ENCODE peak calls at places on chromosomes 2 and 18, in nine cellular contexts. M is astrocyte of the spinal cord; F is CD4-positive, alpha-beta memory T cell; U is fibroblast of the aortic adventitia; X is effector memory CD4-positive, alpha-beta T cell; K is upper lobe of left lung; H is CD8-positive, alpha-beta T cell; C is GM12864; E is cardiac muscle cell. R is an unnamed sample.

GRCh38 chr2:79039944-79040343 is 14.4 kb downstream of the REG3G start:
- DNase-seq in M (no peak), F (no peak), K (no peak), U (no peak), C (no peak), X (no peak), E (no peak), H (no peak), R (no peak)

GRCh38 chr18:9575558-9575957 is 38.8 kb downstream of the PPP4R1 start:
- DNase-seq in M (peak), H (peak), K (peak), E (peak), U (peak), F (no peak), C (no peak), X (no peak), R (no peak)

GRCh38 chr18:30705943-30706342 is 336.6 kb downstream of the DSC3 start:
- DNase-seq in X (no peak), E (no peak), K (no peak), H (no peak), U (no peak), C (no peak), F (no peak), M (no peak), R (no peak)

GRCh38 chr2:207399301-207399700 is 130.5 kb upstream of the CREB1 start:
- DNase-seq in K (no peak), X (no peak), U (no peak), H (no peak), E (no peak), C (no peak), F (no peak), M (no peak), R (no peak)

GRCh38 chr2:127597984-127598380 is 48.0 kb upstream of the GPR17 start:
- DNase-seq in F (no peak), H (no peak), E (no peak), U (peak), X (no peak), C (no peak), M (peak), K (no peak), R (peak)

GRCh38 chr18:55322176-55322735 is 265.7 kb downstream of the TCF4 start:
- DNase-seq in X (no peak), K (peak), C (peak), M (peak), E (peak), F (no peak), U (peak), H (peak), R (peak)

GRCh38 chr2:30675758-30676157 is 131.5 kb downstream of the CAPN13 start:
- DNase-seq in U (peak), H (no peak), E (no peak), F (no peak), X (no peak), M (no peak), C (no peak), K (no peak), R (peak)

GRCh38 chr2:189673661-189674373 is 653 bp upstream of the ANKAR start:
- DNase-seq in H (no peak), U (no peak), E (no peak), M (peak), X (no peak), K (no peak), F (no peak), C (no peak), R (peak)

GRCh38 chr2:100953406-100954043 is 48.6 kb upstream of the RPL31 start:
- DNase-seq in E (no peak), H (no peak), X (no peak), K (no peak), C (no peak), U (no peak), F (no peak), M (no peak), R (no peak)

GRCh38 chr18:49074505-49074904 is 123.7 kb upstream of the SMAD7 start:
- DNase-seq in E (no peak), M (no peak), U (no peak), H (no peak), K (no peak), F (no peak), C (no peak), X (no peak), R (no peak)

GRCh38 chr18:49072524-49072934 is 121.8 kb upstream of the SMAD7 start:
- DNase-seq in F (no peak), X (no peak), U (peak), K (no peak), E (peak), C (no peak), H (no peak), M (no peak), R (no peak)

GRCh38 chr18:49073431-49073830 is 122.7 kb upstream of the SMAD7 start:
- DNase-seq in M (no peak), K (no peak), X (no peak), E (no peak), F (no peak), H (no peak), C (no peak), U (peak), R (no peak)

GRCh38 chr18:49071776-49072175 is 121.0 kb upstream of the SMAD7 start:
- DNase-seq in K (no peak), C (no peak), U (no peak), X (no peak), H (no peak), M (no peak), F (no peak), E (no peak), R (no peak)

GRCh38 chr18:49072940-49073339 is 122.2 kb upstream of the SMAD7 start:
- DNase-seq in U (peak), H (no peak), X (no peak), F (no peak), K (no peak), M (no peak), C (no peak), E (no peak), R (no peak)
- H3K4me3 ChIP-seq in U (peak), H (no peak), X (no peak), F (no peak), K (no peak), M (no peak), C (no peak), E (no peak), R (peak)

DNA sequence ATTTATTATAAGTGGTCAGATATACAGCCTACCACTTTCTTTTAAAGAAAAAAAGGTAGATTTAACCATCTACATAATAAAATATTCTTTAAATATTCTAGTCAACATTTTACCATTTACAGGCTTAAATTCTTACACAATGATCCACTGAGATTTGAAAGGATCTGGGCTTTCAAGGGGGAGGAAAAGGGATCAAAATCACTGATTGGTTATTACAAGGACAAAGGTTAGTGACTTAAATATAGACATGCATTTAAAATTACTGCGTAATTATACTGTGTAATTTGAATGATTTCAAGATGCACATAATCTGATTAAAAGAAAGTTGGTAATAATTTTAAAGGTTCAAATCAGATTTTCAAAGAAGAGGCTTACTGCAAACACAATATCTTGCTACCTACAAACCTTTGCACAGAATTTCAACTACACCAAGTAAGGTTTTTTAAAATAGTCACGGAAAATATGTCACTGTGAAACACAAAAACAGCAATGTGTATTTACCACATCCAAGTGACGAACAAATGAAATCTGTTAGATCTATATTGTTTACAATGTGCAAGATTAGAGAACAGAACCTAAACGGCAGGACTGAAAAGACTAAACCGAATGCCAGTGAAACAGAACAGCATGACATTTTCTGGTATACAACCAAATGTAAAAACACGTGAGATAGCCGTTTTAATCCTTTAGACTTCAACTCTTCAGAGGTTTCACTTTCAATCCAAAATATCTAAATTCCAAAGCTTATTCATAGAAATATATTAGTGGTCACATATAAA is 40.8 kb downstream of the RTN4 start:
- DNase-seq in X (no peak), K (no peak), M (no peak), C (no peak), F (no peak), U (peak), H (no peak), E (no peak), R (no peak)
- H3K4me3 ChIP-seq in X (peak), K (peak), M (no peak), C (peak), F (peak), U (peak), H (peak), E (no peak), R (no peak)

DNA sequence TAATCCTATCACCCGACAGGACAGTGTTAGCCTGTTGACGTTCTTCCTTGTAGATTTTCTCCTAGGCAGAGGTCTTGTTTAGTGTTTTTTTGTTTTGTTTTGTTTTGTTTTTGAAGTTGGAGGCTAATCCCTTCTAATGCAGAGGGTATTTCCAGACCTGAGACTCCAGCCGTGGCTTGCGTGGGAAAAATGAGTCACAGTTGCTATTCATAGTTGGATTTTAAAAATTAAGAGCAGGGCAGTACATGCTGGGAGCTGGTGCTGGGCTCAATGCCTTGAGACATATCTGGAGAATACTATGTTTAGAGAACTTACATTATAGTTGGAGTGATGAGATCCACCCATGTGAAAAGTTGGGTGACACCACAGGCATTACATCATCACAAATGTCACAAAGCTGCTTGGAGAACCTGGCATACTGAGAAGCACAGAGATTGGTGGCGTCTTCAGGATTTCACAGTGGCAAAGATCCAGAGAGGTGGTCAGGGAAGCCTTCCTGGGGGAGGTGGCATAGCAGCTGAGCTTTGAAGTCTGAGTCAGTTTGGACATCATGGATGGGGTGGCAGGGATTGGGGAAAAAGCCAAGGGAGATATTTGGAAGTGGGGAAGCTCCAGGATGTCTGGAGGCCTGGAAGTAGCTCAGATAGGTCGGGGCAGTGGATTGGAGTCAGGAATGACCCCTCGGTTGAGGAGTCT is 249.4 kb downstream of the LOXHD1 start:
- DNase-seq in H (no peak), C (no peak), K (no peak), E (no peak), U (peak), M (peak), F (no peak), X (no peak), R (peak)
- H3K4me3 ChIP-seq in H (no peak), C (no peak), K (no peak), E (no peak), U (no peak), M (no peak), F (no peak), X (no peak), R (no peak)

GRCh38 chr2:85132834-85133637 is at the start of gene TCF7L1:
- DNase-seq in F (peak), K (peak), C (no peak), H (no peak), M (peak), U (peak), X (no peak), E (peak), R (peak)

GRCh38 chr2:85134255-85135065 is 1.3 kb downstream of the TCF7L1 start:
- DNase-seq in F (no peak), X (no peak), K (peak), M (peak), E (peak), H (no peak), C (no peak), U (peak), R (no peak)

GRCh38 chr2:85137131-85137530 is 3.9 kb downstream of the TCF7L1 start:
- DNase-seq in X (no peak), C (no peak), K (no peak), U (no peak), F (no peak), E (no peak), H (no peak), M (no peak), R (no peak)

GRCh38 chr2:85133751-85134254 is 611 bp downstream of the TCF7L1 start:
- DNase-seq in E (peak), H (no peak), K (peak), F (no peak), C (no peak), U (peak), X (no peak), M (peak), R (peak)

DNA sequence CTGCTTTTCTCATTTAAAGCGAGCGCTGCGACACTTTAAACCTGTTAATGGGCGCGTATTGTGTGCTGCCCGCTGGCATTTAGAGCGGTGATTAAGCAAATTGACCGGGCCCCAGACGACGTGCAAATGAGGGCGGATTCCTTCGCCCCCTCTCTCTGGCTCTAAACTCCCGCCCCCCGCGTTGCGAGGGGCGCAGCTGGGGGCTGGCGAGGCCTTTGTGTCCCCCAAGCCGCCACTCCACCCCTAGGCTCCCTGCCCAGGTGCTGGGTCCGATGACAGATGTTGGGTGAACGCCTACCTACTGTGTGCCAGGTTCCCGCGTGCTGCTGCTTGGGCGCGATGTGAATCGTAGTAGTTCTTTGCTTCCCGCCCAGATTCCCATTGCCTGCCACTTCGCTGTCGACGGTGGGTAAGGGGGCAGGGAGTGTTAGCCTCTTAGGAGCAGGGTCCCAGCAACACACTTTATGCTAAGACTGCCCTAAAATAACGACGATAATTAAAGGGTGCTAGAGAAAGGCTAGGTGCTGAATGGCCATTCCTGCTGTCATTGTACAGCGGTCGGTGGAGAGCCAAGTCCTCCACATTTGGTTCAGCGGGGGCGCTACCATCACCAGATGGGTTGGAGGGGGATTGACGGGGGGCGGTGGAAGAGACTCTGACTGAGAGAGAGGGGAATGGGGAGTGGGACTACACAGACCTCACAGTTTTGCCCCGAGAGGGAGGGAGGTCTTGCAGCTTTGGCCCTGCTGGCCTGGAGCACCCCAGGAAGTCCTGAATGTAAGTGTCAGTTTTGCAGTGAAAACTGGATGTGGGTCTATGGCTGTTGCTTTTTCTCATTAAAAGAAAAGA is 2.1 kb downstream of the TCF7L1 start:
- DNase-seq in E (peak), H (no peak), K (peak), U (no peak), C (no peak), F (no peak), X (no peak), M (no peak), R (no peak)
- H3K4me3 ChIP-seq in E (peak), H (no peak), K (peak), U (peak), C (no peak), F (no peak), X (no peak), M (peak), R (no peak)

GRCh38 chr2:25295654-25296053 is 46.1 kb downstream of the DNMT3A start:
- DNase-seq in E (no peak), H (no peak), F (no peak), K (no peak), X (no peak), M (no peak), U (no peak), C (no peak), R (no peak)
- H3K4me3 ChIP-seq in E (no peak), H (peak), F (peak), K (peak), X (peak), M (no peak), U (no peak), C (peak), R (no peak)

GRCh38 chr2:161245671-161246070 is 62.6 kb upstream of the PSMD14 start:
- DNase-seq in E (no peak), U (no peak), C (no peak), M (no peak), F (no peak), K (no peak), H (no peak), X (no peak), R (no peak)
- H3K4me3 ChIP-seq in E (no peak), U (no peak), C (peak), M (no peak), F (no peak), K (peak), H (no peak), X (no peak), R (no peak)

GRCh38 chr2:62200291-62200841 is 4.5 kb downstream of the B3GNT2 start:
- DNase-seq in M (no peak), F (peak), E (no peak), U (no peak), K (no peak), H (no peak), C (no peak), X (no peak), R (no peak)
- H3K4me3 ChIP-seq in M (no peak), F (no peak), E (no peak), U (no peak), K (no peak), H (peak), C (peak), X (no peak), R (no peak)

R was measured in MG63.